ENCODE peak calls at places on chromosomes 2 and 18, in seven cellular contexts. One of them, this sample, is unnamed.

GRCh38 chr2:187644991-187645390 is 90.8 kb upstream of the TFPI start:
- DNase-seq in HCT116: no peak
- DNase-seq in suprapubic skin: no peak
- DNase-seq in body of pancreas: no peak
- DNase-seq in tibial artery: no peak
- DNase-seq in adipocyte: no peak
- DNase-seq in CD4-positive, CD25-positive, alpha-beta regulatory T cell: no peak
- DNase-seq in this sample: no peak

GRCh38 chr2:75098856-75099255 is 100.5 kb downstream of the TACR1 start:
- DNase-seq in suprapubic skin: no peak
- DNase-seq in body of pancreas: no peak
- DNase-seq in CD4-positive, CD25-positive, alpha-beta regulatory T cell: no peak
- DNase-seq in tibial artery: no peak
- DNase-seq in HCT116: no peak
- DNase-seq in adipocyte: peak; percentile 52
- DNase-seq in this sample: no peak

GRCh38 chr2:40039543-40039942 is 260.5 kb upstream of the THUMPD2 start:
- DNase-seq in adipocyte: no peak
- DNase-seq in tibial artery: no peak
- DNase-seq in HCT116: no peak
- DNase-seq in CD4-positive, CD25-positive, alpha-beta regulatory T cell: no peak
- DNase-seq in suprapubic skin: no peak
- DNase-seq in body of pancreas: no peak
- DNase-seq in this sample: no peak

GRCh38 chr2:177530513-177531039 is 138.0 kb downstream of the AGPS start:
- DNase-seq in CD4-positive, CD25-positive, alpha-beta regulatory T cell: no peak
- DNase-seq in body of pancreas: no peak
- DNase-seq in adipocyte: no peak
- DNase-seq in suprapubic skin: no peak
- DNase-seq in HCT116: no peak
- DNase-seq in tibial artery: no peak
- DNase-seq in this sample: no peak

GRCh38 chr2:174681983-174682577 is 82.2 kb downstream of the CHRNA1 start:
- DNase-seq in adipocyte: peak; percentile 73
- DNase-seq in CD4-positive, CD25-positive, alpha-beta regulatory T cell: peak; percentile 36
- DNase-seq in suprapubic skin: no peak
- DNase-seq in body of pancreas: peak; percentile 41
- DNase-seq in HCT116: no peak
- DNase-seq in tibial artery: peak; percentile 47
- DNase-seq in this sample: peak; percentile 60

GRCh38 chr2:157061799-157062198 is 195.7 kb upstream of the GALNT5 start:
- DNase-seq in tibial artery: no peak
- DNase-seq in HCT116: no peak
- DNase-seq in adipocyte: no peak
- DNase-seq in suprapubic skin: no peak
- DNase-seq in body of pancreas: no peak
- DNase-seq in CD4-positive, CD25-positive, alpha-beta regulatory T cell: no peak
- DNase-seq in this sample: no peak

GRCh38 chr18:58254873-58255511 is 211.0 kb downstream of the NEDD4L start:
- DNase-seq in tibial artery: no peak
- DNase-seq in HCT116: no peak
- DNase-seq in adipocyte: no peak
- DNase-seq in CD4-positive, CD25-positive, alpha-beta regulatory T cell: no peak
- DNase-seq in body of pancreas: peak; percentile 78
- DNase-seq in suprapubic skin: no peak
- DNase-seq in this sample: peak; percentile 85

GRCh38 chr18:45837283-45838070 is 12.0 kb downstream of the SIGLEC15 start:
- DNase-seq in CD4-positive, CD25-positive, alpha-beta regulatory T cell: peak; percentile 29
- DNase-seq in body of pancreas: peak; percentile 57
- DNase-seq in adipocyte: peak; percentile 35
- DNase-seq in HCT116: no peak
- DNase-seq in tibial artery: no peak
- DNase-seq in suprapubic skin: no peak
- DNase-seq in this sample: no peak

GRCh38 chr2:143300531-143300930 is 171.3 kb downstream of the ARHGAP15 start:
- DNase-seq in body of pancreas: no peak
- DNase-seq in suprapubic skin: no peak
- DNase-seq in HCT116: no peak
- DNase-seq in adipocyte: peak; percentile 9
- DNase-seq in tibial artery: no peak
- DNase-seq in CD4-positive, CD25-positive, alpha-beta regulatory T cell: no peak
- DNase-seq in this sample: no peak

GRCh38 chr2:144453486-144454158 is 66.3 kb downstream of the ZEB2 start:
- DNase-seq in suprapubic skin: no peak
- DNase-seq in body of pancreas: no peak
- DNase-seq in adipocyte: peak; percentile 68
- DNase-seq in HCT116: no peak
- DNase-seq in tibial artery: no peak
- DNase-seq in CD4-positive, CD25-positive, alpha-beta regulatory T cell: no peak
- DNase-seq in this sample: no peak

GRCh38 chr2:215929602-215930335 is 83.6 kb downstream of the MREG start:
- DNase-seq in CD4-positive, CD25-positive, alpha-beta regulatory T cell: no peak
- DNase-seq in tibial artery: no peak
- DNase-seq in adipocyte: peak; percentile 29
- DNase-seq in body of pancreas: no peak
- DNase-seq in HCT116: no peak
- DNase-seq in suprapubic skin: no peak
- DNase-seq in this sample: no peak

DNA sequence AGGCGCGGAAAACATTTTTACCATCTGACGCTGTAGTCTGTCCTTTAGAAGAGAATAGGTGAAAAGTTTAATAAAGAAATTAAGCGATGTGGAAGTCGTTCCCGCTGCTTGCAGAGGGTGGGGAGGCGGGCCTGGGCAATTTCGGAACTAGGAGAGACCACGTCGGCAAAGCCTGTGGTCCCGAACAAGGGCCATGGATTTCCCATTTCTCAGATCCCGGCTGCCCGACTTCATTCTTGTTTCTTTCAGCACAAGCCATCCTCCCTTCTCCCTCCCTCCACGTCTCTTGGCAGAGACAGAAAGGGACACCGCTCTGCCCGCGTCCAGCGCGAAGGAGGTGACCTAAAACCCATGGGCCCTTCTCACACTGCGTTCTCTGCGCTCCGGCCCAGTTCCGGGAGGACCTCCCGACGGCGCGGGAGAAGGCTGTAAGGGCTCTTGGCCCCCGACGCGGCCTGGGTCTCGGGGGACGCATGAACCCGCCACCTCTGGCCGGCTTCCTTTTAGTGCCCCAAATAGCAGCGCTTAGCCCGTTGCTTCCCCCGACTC is 2.2 kb upstream of the BCL2L11 start:
- DNase-seq in suprapubic skin: no peak
- DNase-seq in tibial artery: peak; percentile 29
- DNase-seq in HCT116: no peak
- DNase-seq in CD4-positive, CD25-positive, alpha-beta regulatory T cell: no peak
- DNase-seq in adipocyte: no peak
- DNase-seq in body of pancreas: no peak
- DNase-seq in this sample: no peak
- H3K27me3 ChIP-seq in suprapubic skin: peaks cover 22% of the 10 kb centered on the region
- H3K27me3 ChIP-seq in tibial artery: no peaks in the 10 kb centered on the region
- H3K27me3 ChIP-seq in HCT116: no peaks in the 10 kb centered on the region
- H3K27me3 ChIP-seq in CD4-positive, CD25-positive, alpha-beta regulatory T cell: peaks cover 31% of the 10 kb centered on the region
- H3K27me3 ChIP-seq in adipocyte: peaks cover 8% of the 10 kb centered on the region
- H3K27me3 ChIP-seq in body of pancreas: peaks cover 6% of the 10 kb centered on the region
- H3K27me3 ChIP-seq in this sample: peaks cover 13% of the 10 kb centered on the region

GRCh38 chr18:28177828-28178635 is 1.1 kb upstream of the CDH2 start:
- DNase-seq in tibial artery: no peak
- DNase-seq in HCT116: no peak
- DNase-seq in adipocyte: peak; percentile 90
- DNase-seq in CD4-positive, CD25-positive, alpha-beta regulatory T cell: no peak
- DNase-seq in suprapubic skin: no peak
- DNase-seq in body of pancreas: peak; percentile 48
- DNase-seq in this sample: peak; percentile 65
- H3K4me3 ChIP-seq in tibial artery: peak overlapping the region; percentile 61
- H3K4me3 ChIP-seq in HCT116: no peak overlapping the region
- H3K4me3 ChIP-seq in adipocyte: peak overlapping the region; percentile 86
- H3K4me3 ChIP-seq in CD4-positive, CD25-positive, alpha-beta regulatory T cell: no peak overlapping the region
- H3K4me3 ChIP-seq in suprapubic skin: peak overlapping the region; percentile 58
- H3K4me3 ChIP-seq in body of pancreas: peak overlapping the region; percentile 20
- H3K4me3 ChIP-seq in this sample: peak overlapping the region; percentile 53

GRCh38 chr18:36274296-36274695 is 23.2 kb upstream of the FHOD3 start:
- DNase-seq in tibial artery: no peak
- DNase-seq in body of pancreas: no peak
- DNase-seq in adipocyte: no peak
- DNase-seq in HCT116: no peak
- DNase-seq in CD4-positive, CD25-positive, alpha-beta regulatory T cell: no peak
- DNase-seq in suprapubic skin: no peak
- DNase-seq in this sample: no peak

GRCh38 chr18:36279001-36279400 is 18.5 kb upstream of the FHOD3 start:
- DNase-seq in tibial artery: no peak
- DNase-seq in HCT116: no peak
- DNase-seq in suprapubic skin: no peak
- DNase-seq in adipocyte: no peak
- DNase-seq in CD4-positive, CD25-positive, alpha-beta regulatory T cell: no peak
- DNase-seq in body of pancreas: no peak
- DNase-seq in this sample: no peak

GRCh38 chr18:36273347-36273746 is 24.2 kb upstream of the FHOD3 start:
- DNase-seq in suprapubic skin: no peak
- DNase-seq in CD4-positive, CD25-positive, alpha-beta regulatory T cell: no peak
- DNase-seq in adipocyte: no peak
- DNase-seq in body of pancreas: no peak
- DNase-seq in HCT116: no peak
- DNase-seq in tibial artery: no peak
- DNase-seq in this sample: no peak

GRCh38 chr18:36271153-36271552 is 26.4 kb upstream of the FHOD3 start:
- DNase-seq in suprapubic skin: no peak
- DNase-seq in body of pancreas: no peak
- DNase-seq in adipocyte: no peak
- DNase-seq in CD4-positive, CD25-positive, alpha-beta regulatory T cell: no peak
- DNase-seq in tibial artery: no peak
- DNase-seq in HCT116: no peak
- DNase-seq in this sample: no peak

DNA sequence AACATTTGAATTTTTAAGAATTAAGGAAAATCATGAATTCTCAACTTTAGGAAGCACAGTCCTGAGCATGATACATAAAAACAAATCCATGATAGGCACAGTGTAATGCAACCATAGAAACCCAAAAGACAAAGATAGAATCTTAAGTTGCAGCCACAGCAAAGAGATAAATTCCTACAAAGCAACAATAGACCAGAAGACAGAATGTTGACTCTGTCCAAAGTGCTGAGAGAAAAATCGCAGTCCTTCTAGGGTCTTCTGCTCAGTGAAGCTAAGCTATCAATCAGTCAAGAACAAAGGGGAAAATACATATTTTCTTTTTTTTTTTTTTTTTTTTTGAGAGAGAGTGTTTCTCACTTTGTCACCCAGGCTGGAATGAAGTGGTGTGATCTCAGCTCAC is 22.0 kb upstream of the FHOD3 start:
- DNase-seq in HCT116: no peak
- DNase-seq in tibial artery: no peak
- DNase-seq in adipocyte: no peak
- DNase-seq in CD4-positive, CD25-positive, alpha-beta regulatory T cell: no peak
- DNase-seq in suprapubic skin: no peak
- DNase-seq in body of pancreas: no peak
- DNase-seq in this sample: no peak
- H3K9me3 ChIP-seq in HCT116: no peaks in the 10 kb centered on the region
- H3K9me3 ChIP-seq in tibial artery: no peaks in the 10 kb centered on the region
- H3K9me3 ChIP-seq in adipocyte: no peaks in the 10 kb centered on the region
- H3K9me3 ChIP-seq in CD4-positive, CD25-positive, alpha-beta regulatory T cell: no peaks in the 10 kb centered on the region
- H3K9me3 ChIP-seq in suprapubic skin: no peaks in the 10 kb centered on the region
- H3K9me3 ChIP-seq in body of pancreas: no peaks in the 10 kb centered on the region
- H3K9me3 ChIP-seq in this sample: no peaks in the 10 kb centered on the region

DNA sequence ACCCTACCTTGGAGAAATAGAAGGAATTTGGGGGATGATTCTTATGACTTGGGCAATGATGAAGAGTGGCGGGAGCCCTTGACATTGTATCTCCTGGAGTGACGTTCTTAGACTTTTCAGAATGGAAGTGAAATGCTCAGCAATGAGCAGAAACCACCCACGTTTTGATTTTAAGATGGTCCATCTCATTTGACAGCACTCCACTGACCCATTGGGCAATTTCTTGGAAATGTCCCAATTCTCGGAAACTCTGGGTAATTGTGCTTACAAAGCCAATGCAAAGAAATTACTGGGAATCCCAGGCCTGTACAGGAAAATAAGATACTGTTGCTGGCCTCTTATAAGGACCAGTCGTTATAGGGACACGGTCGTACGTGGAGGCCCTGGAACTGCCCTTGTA is 170.0 kb upstream of the COPS8 start:
- DNase-seq in HCT116: no peak
- DNase-seq in tibial artery: no peak
- DNase-seq in adipocyte: no peak
- DNase-seq in CD4-positive, CD25-positive, alpha-beta regulatory T cell: no peak
- DNase-seq in suprapubic skin: no peak
- DNase-seq in body of pancreas: no peak
- DNase-seq in this sample: no peak
- H3K27me3 ChIP-seq in HCT116: peaks cover 73% of the 10 kb centered on the region
- H3K27me3 ChIP-seq in tibial artery: no peaks in the 10 kb centered on the region
- H3K27me3 ChIP-seq in adipocyte: peaks cover 3% of the 10 kb centered on the region
- H3K27me3 ChIP-seq in CD4-positive, CD25-positive, alpha-beta regulatory T cell: no peaks in the 10 kb centered on the region
- H3K27me3 ChIP-seq in suprapubic skin: no peaks in the 10 kb centered on the region
- H3K27me3 ChIP-seq in body of pancreas: no peaks in the 10 kb centered on the region
- H3K27me3 ChIP-seq in this sample: no peaks in the 10 kb centered on the region